ENCODE peak calls at places on chromosomes 6 and 20, in nine cellular contexts. B is CD8-positive, alpha-beta T cell; G is left cardiac atrium; T is thoracic aorta; A is progenitor cell of endocrine pancreas; C is uterus; X is stimulated activated CD4-positive, alpha-beta T cell treated with anti-CD3 and anti-CD28 coated beads, Interleukin-1b, Interleukin-23, amount 100 ng/mL, for 48 hours; E is Panc1; L is RWPE1. N is an unnamed sample.

GRCh38 chr6:159038914-159039884 is 5.6 kb downstream of the TAGAP start:
- DNase-seq in X (no peak), L (peak), E (no peak), T (no peak), C (peak), A (no peak), G (no peak), B (no peak), N (no peak)

GRCh38 chr6:34792605-34793500 is 970 bp downstream of the BLTP3A start:
- DNase-seq in T (no peak), X (no peak), C (peak), G (peak), A (no peak), B (no peak), L (peak), E (no peak), N (peak)

GRCh38 chr6:105832358-105832757 is 253.8 kb upstream of the PRDM1 start:
- DNase-seq in X (no peak), E (no peak), L (peak), G (no peak), B (no peak), C (no peak), A (no peak), T (no peak), N (no peak)

GRCh38 chr6:89977808-89978748 is 83.8 kb downstream of the GJA10 start:
- DNase-seq in X (no peak), E (no peak), G (no peak), L (no peak), B (no peak), C (no peak), T (no peak), A (no peak), N (no peak)

GRCh38 chr6:134196568-134197301 is 121.2 kb downstream of the SGK1 start:
- DNase-seq in L (no peak), C (no peak), X (no peak), B (no peak), T (no peak), G (no peak), A (no peak), E (no peak), N (no peak)

GRCh38 chr20:1333462-1334369 is 4.8 kb upstream of the SDCBP2 start:
- DNase-seq in A (no peak), X (no peak), B (no peak), G (no peak), L (no peak), C (no peak), E (no peak), T (no peak), N (no peak)

GRCh38 chr20:45629496-45630100 is at the start of gene WFDC10A:
- DNase-seq in C (no peak), X (peak), E (peak), L (peak), B (no peak), T (no peak), A (no peak), G (no peak), N (peak)

GRCh38 chr6:105077592-105078463 is 102.0 kb downstream of the POPDC3 start:
- DNase-seq in T (no peak), L (peak), A (no peak), X (no peak), E (no peak), C (no peak), B (no peak), G (no peak), N (peak)

GRCh38 chr6:133977983-133978895 is 25.2 kb downstream of the TBPL1 start:
- DNase-seq in A (no peak), B (no peak), E (no peak), C (peak), T (no peak), G (no peak), L (peak), X (no peak), N (peak)

GRCh38 chr20:2922957-2923356 is 49.7 kb downstream of the PTPRA start:
- DNase-seq in X (no peak), A (no peak), T (no peak), L (no peak), E (no peak), G (no peak), C (no peak), B (no peak), N (no peak)

GRCh38 chr20:31845300-31845863 is at the start of gene FOXS1:
- DNase-seq in L (no peak), T (peak), X (no peak), B (no peak), C (peak), E (no peak), G (peak), A (no peak), N (no peak)

GRCh38 chr6:126140015-126140414 is 153.7 kb downstream of the TRMT11 start:
- DNase-seq in T (no peak), C (no peak), G (no peak), X (no peak), A (no peak), L (no peak), E (no peak), B (no peak), N (no peak)

GRCh38 chr6:119256978-119257462 is 92.5 kb downstream of the MAN1A1 start:
- DNase-seq in C (no peak), A (no peak), G (no peak), L (no peak), T (no peak), E (no peak), X (no peak), B (no peak), N (no peak)

GRCh38 chr6:165846123-165846966 is 183.3 kb upstream of the PDE10A start:
- DNase-seq in L (no peak), E (no peak), B (no peak), X (no peak), C (no peak), G (no peak), A (no peak), T (no peak), N (peak)

GRCh38 chr6:109867009-109867969 is 110.8 kb upstream of the GPR6 start:
- DNase-seq in X (no peak), C (peak), A (no peak), L (no peak), T (no peak), G (peak), B (no peak), E (no peak), N (no peak)

GRCh38 chr20:34540596-34541263 is 17.8 kb upstream of the MAP1LC3A start:
- DNase-seq in X (no peak), G (no peak), T (no peak), A (no peak), E (no peak), B (no peak), C (no peak), L (no peak), N (no peak)

GRCh38 chr20:2305946-2306345 is 10.1 kb downstream of the TGM3 start:
- DNase-seq in L (no peak), G (no peak), T (no peak), E (no peak), B (no peak), A (no peak), C (no peak), X (no peak), N (peak)

GRCh38 chr6:37680668-37681067 is 17.0 kb downstream of the MDGA1 start:
- DNase-seq in E (no peak), A (no peak), B (no peak), G (peak), X (no peak), L (no peak), C (no peak), T (no peak), N (no peak)

GRCh38 chr6:161215193-161215592 is 58.7 kb downstream of the AGPAT4 start:
- DNase-seq in E (peak), A (no peak), B (no peak), C (no peak), T (no peak), G (no peak), L (peak), X (no peak), N (no peak)

GRCh38 chr6:123829302-123829953 is 25.8 kb downstream of the NKAIN2 start:
- DNase-seq in E (no peak), C (no peak), B (no peak), X (no peak), T (no peak), G (no peak), A (no peak), L (peak), N (no peak)

GRCh38 chr20:18692453-18692852 is 104.6 kb downstream of the DTD1 start:
- DNase-seq in L (no peak), B (no peak), C (no peak), G (no peak), A (no peak), T (no peak), X (no peak), E (no peak), N (no peak)

GRCh38 chr6:159068904-159069578 is 24.2 kb upstream of the TAGAP start:
- DNase-seq in E (no peak), X (no peak), T (no peak), L (no peak), A (no peak), C (no peak), G (no peak), B (no peak), N (no peak)

GRCh38 chr20:1626528-1627192 is 6.9 kb upstream of the SIRPB1 start:
- DNase-seq in C (no peak), A (no peak), E (no peak), G (no peak), X (no peak), T (no peak), B (no peak), L (no peak), N (no peak)

GRCh38 chr6:123715243-123715863 is 78.6 kb upstream of the TRDN start:
- DNase-seq in C (no peak), B (no peak), E (peak), T (no peak), A (no peak), G (no peak), X (no peak), L (peak), N (peak)

N was measured in SW480.